ENCODE peak calls at places on chromosomes 7 and 10, in four cellular contexts. One of them, this sample, is unnamed.

GRCh38 chr7:13749666-13750065 is 239.8 kb downstream of the ETV1 start:
- DNase-seq in amygdala: no peak
- DNase-seq in CD8-positive, alpha-beta memory T cell: no peak
- DNase-seq in DMS53: no peak
- DNase-seq in this sample: no peak

GRCh38 chr7:12212051-12212485 is 974 bp downstream of the TMEM106B start:
- DNase-seq in CD8-positive, alpha-beta memory T cell: no peak
- DNase-seq in DMS53: peak
- DNase-seq in amygdala: no peak
- DNase-seq in this sample: peak

GRCh38 chr7:81719865-81720264 is 50.0 kb downstream of the HGF start:
- DNase-seq in amygdala: no peak
- DNase-seq in DMS53: no peak
- DNase-seq in CD8-positive, alpha-beta memory T cell: no peak
- DNase-seq in this sample: no peak

GRCh38 chr7:78299088-78299487 is 500.5 kb downstream of the PHTF2 start:
- DNase-seq in CD8-positive, alpha-beta memory T cell: no peak
- DNase-seq in amygdala: no peak
- DNase-seq in DMS53: no peak
- DNase-seq in this sample: no peak

GRCh38 chr10:5566606-5567005 is 41.8 kb downstream of the CALML3 start:
- DNase-seq in amygdala: no peak
- DNase-seq in CD8-positive, alpha-beta memory T cell: no peak
- DNase-seq in DMS53: peak
- DNase-seq in this sample: no peak

GRCh38 chr10:63114031-63114814 is 18.9 kb upstream of the NRBF2 start:
- DNase-seq in CD8-positive, alpha-beta memory T cell: no peak
- DNase-seq in DMS53: no peak
- DNase-seq in amygdala: no peak
- DNase-seq in this sample: no peak

GRCh38 chr7:26376208-26376917 is 84.7 kb downstream of the SNX10 start:
- DNase-seq in DMS53: peak
- DNase-seq in CD8-positive, alpha-beta memory T cell: peak
- DNase-seq in amygdala: peak
- DNase-seq in this sample: no peak

GRCh38 chr7:131605280-131605878 is 49.0 kb upstream of the PODXL start:
- DNase-seq in amygdala: no peak
- DNase-seq in CD8-positive, alpha-beta memory T cell: no peak
- DNase-seq in DMS53: no peak
- DNase-seq in this sample: no peak

GRCh38 chr10:86674912-86675311 is 6.6 kb downstream of the LDB3 start:
- DNase-seq in DMS53: no peak
- DNase-seq in CD8-positive, alpha-beta memory T cell: no peak
- DNase-seq in amygdala: no peak
- DNase-seq in this sample: no peak

GRCh38 chr10:69359089-69360025 is 57.4 kb downstream of the TACR2 start:
- DNase-seq in DMS53: no peak
- DNase-seq in amygdala: no peak
- DNase-seq in CD8-positive, alpha-beta memory T cell: no peak
- DNase-seq in this sample: no peak

GRCh38 chr7:127391591-127392181 is 822 bp downstream of the ZNF800 start:
- DNase-seq in DMS53: peak
- DNase-seq in CD8-positive, alpha-beta memory T cell: peak
- DNase-seq in amygdala: peak
- DNase-seq in this sample: peak

GRCh38 chr10:123470570-123470969 is 195.6 kb upstream of the GPR26 start:
- DNase-seq in CD8-positive, alpha-beta memory T cell: no peak
- DNase-seq in DMS53: no peak
- DNase-seq in amygdala: no peak
- DNase-seq in this sample: no peak

GRCh38 chr10:68721673-68721963 is 579 bp downstream of the CCAR1 start:
- DNase-seq in amygdala: no peak
- DNase-seq in CD8-positive, alpha-beta memory T cell: no peak
- DNase-seq in DMS53: no peak
- DNase-seq in this sample: no peak

GRCh38 chr10:45091968-45092367 is 91.2 kb downstream of the ZNF22 start:
- DNase-seq in CD8-positive, alpha-beta memory T cell: no peak
- DNase-seq in amygdala: no peak
- DNase-seq in DMS53: no peak
- DNase-seq in this sample: no peak

GRCh38 chr7:93719546-93719945 is 145.0 kb upstream of the CALCR start:
- DNase-seq in CD8-positive, alpha-beta memory T cell: no peak
- DNase-seq in amygdala: no peak
- DNase-seq in DMS53: peak
- DNase-seq in this sample: no peak

GRCh38 chr10:72248477-72249151 is 25.1 kb upstream of the DDIT4 start:
- DNase-seq in amygdala: peak
- DNase-seq in DMS53: no peak
- DNase-seq in CD8-positive, alpha-beta memory T cell: peak
- DNase-seq in this sample: peak

GRCh38 chr7:73437699-73438416 is 4.3 kb downstream of the FZD9 start:
- DNase-seq in CD8-positive, alpha-beta memory T cell: no peak
- DNase-seq in amygdala: no peak
- DNase-seq in DMS53: peak
- DNase-seq in this sample: no peak

GRCh38 chr10:2150315-2150714 is 413.0 kb upstream of the ADARB2 start:
- DNase-seq in amygdala: no peak
- DNase-seq in CD8-positive, alpha-beta memory T cell: no peak
- DNase-seq in DMS53: no peak
- DNase-seq in this sample: no peak

GRCh38 chr10:25974897-25975459 is 40.9 kb downstream of the MYO3A start:
- DNase-seq in amygdala: no peak
- DNase-seq in CD8-positive, alpha-beta memory T cell: no peak
- DNase-seq in DMS53: no peak
- DNase-seq in this sample: no peak

GRCh38 chr7:108018668-108019067 is 15.7 kb upstream of the LAMB1 start:
- DNase-seq in DMS53: no peak
- DNase-seq in amygdala: no peak
- DNase-seq in CD8-positive, alpha-beta memory T cell: no peak
- DNase-seq in this sample: no peak

GRCh38 chr10:100743626-100744135 is 1.7 kb upstream of the PAX2 start:
- DNase-seq in CD8-positive, alpha-beta memory T cell: no peak
- DNase-seq in amygdala: no peak
- DNase-seq in DMS53: peak
- DNase-seq in this sample: peak